ENCODE peak calls at places on chromosomes 6 and 20, in seven cellular contexts. T is fibroblast of lung, V is GM23248, Y is neural progenitor cell, S is MM.1S, Z is H1, I is IMR-90. C is an unnamed sample.
A peak's percentile ranks its signal among the peaks of the same experiment; 100 is the strongest.

GRCh38 chr20:3651204-3651970 is 11.8 kb downstream of the GFRA4 start:
- DNase-seq in T (no peak), V (no peak), Y (no peak), S (peak; percentile 14), Z (no peak), I (no peak), C (no peak)

GRCh38 chr6:72272958-72273357 is 348.9 kb upstream of the KCNQ5 start:
- DNase-seq in T (peak; percentile 76), V (peak; percentile 4), Y (no peak), S (no peak), Z (no peak), I (peak; percentile 73), C (no peak)

GRCh38 chr20:17442588-17442987 is 88.6 kb downstream of the BFSP1 start:
- DNase-seq in T (no peak), V (no peak), Y (peak; percentile 63), S (no peak), Z (no peak), I (no peak), C (peak; percentile 63)

GRCh38 chr20:57508381-57508780 is 16.6 kb downstream of the CTCFL start:
- DNase-seq in T (no peak), V (no peak), Y (peak; percentile 82), S (no peak), Z (no peak), I (no peak), C (no peak)

GRCh38 chr6:30325873-30326445 is 768 bp upstream of the TRIM39 start:
- DNase-seq in T (peak; percentile 86), V (peak; percentile 60), Y (peak; percentile 81), S (peak; percentile 63), Z (peak; percentile 34), I (no peak), C (peak; percentile 87)

GRCh38 chr6:38725414-38726183 is 10.5 kb downstream of the DNAH8 start:
- DNase-seq in T (peak; percentile 24), V (no peak), Y (no peak), S (peak; percentile 59), Z (no peak), I (no peak), C (no peak)

GRCh38 chr6:107152633-107153032 is 37.3 kb upstream of the BEND3 start:
- DNase-seq in T (no peak), V (no peak), Y (no peak), S (no peak), Z (no peak), I (no peak), C (no peak)

GRCh38 chr6:12348530-12349511 is 58.7 kb downstream of the EDN1 start:
- DNase-seq in T (peak; percentile 92), V (peak; percentile 78), Y (no peak), S (no peak), Z (no peak), I (peak; percentile 82), C (no peak)

GRCh38 chr6:14695579-14695978 is 550.3 kb upstream of the JARID2 start:
- DNase-seq in T (no peak), V (no peak), Y (no peak), S (no peak), Z (no peak), I (no peak), C (no peak)

GRCh38 chr6:138546733-138547185 is 47.5 kb upstream of the NHSL1 start:
- DNase-seq in T (peak; percentile 74), V (peak; percentile 33), Y (no peak), S (no peak), Z (no peak), I (peak; percentile 67), C (no peak)

GRCh38 chr20:20551409-20551808 is 161.0 kb downstream of the RALGAPA2 start:
- DNase-seq in T (no peak), V (no peak), Y (no peak), S (no peak), Z (no peak), I (no peak), C (no peak)

GRCh38 chr20:57462781-57463180 is 62.2 kb downstream of the CTCFL start:
- DNase-seq in T (no peak), V (no peak), Y (no peak), S (no peak), Z (no peak), I (no peak), C (no peak)

GRCh38 chr6:45741437-45742166 is 274.1 kb downstream of the CLIC5 start:
- DNase-seq in T (peak; percentile 36), V (peak; percentile 45), Y (no peak), S (peak; percentile 33), Z (no peak), I (peak; percentile 44), C (no peak)

GRCh38 chr20:48930035-48930434 is 8.5 kb downstream of the ARFGEF2 start:
- DNase-seq in T (no peak), V (no peak), Y (no peak), S (no peak), Z (no peak), I (no peak), C (no peak)

GRCh38 chr6:13011612-13012146 is 295.1 kb downstream of the PHACTR1 start:
- DNase-seq in T (no peak), V (no peak), Y (peak; percentile 31), S (no peak), Z (no peak), I (no peak), C (no peak)

GRCh38 chr6:113351183-113351834 is 505.8 kb upstream of the MARCKS start:
- DNase-seq in T (peak; percentile 92), V (peak; percentile 66), Y (no peak), S (no peak), Z (no peak), I (peak; percentile 83), C (no peak)

GRCh38 chr6:53896237-53896636 is 101.4 kb downstream of the LRRC1 start:
- DNase-seq in T (peak; percentile 60), V (peak; percentile 18), Y (no peak), S (no peak), Z (no peak), I (peak; percentile 18), C (no peak)

GRCh38 chr6:53898026-53898795 is 103.4 kb downstream of the LRRC1 start:
- DNase-seq in T (peak; percentile 77), V (peak; percentile 72), Y (no peak), S (no peak), Z (no peak), I (peak; percentile 84), C (no peak)

GRCh38 chr6:53888931-53889330 is 94.1 kb downstream of the LRRC1 start:
- DNase-seq in T (peak; percentile 58), V (peak; percentile 51), Y (no peak), S (no peak), Z (no peak), I (peak; percentile 53), C (no peak)

GRCh38 chr6:53892707-53893106 is 97.9 kb downstream of the LRRC1 start:
- DNase-seq in T (no peak), V (no peak), Y (no peak), S (peak; percentile 76), Z (no peak), I (no peak), C (no peak)

DNA sequence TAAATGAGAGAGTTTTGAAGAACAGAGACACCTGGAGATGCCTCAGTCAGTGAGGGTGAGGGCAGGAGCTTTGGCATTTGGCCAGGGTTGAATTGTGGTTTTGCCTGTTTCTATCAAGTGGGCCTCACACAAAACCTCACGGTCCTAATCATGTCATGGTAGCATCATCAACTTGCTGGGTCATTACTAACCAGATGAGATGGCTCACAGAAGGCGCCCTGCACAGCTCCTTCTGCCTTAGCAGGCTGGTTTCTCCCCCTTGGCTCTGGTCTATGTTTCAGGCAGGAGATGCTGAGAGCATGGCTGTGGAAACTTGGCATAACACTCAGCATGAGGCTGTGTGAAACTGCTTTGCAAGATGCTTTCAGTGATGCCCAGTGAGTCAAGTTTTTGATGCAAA is 99.3 kb downstream of the LRRC1 start:
- DNase-seq in T (peak; percentile 57), V (peak; percentile 77), Y (no peak), S (peak; percentile 94), Z (no peak), I (peak; percentile 61), C (no peak)
- H3K27ac ChIP-seq in T (no peak overlapping the region), V (no peak overlapping the region), Y (no peak overlapping the region), S (peak overlapping the region; percentile 87), Z (no peak overlapping the region), I (no peak overlapping the region), C (no peak overlapping the region)

GRCh38 chr6:53300656-53301551 is 47.8 kb downstream of the ELOVL5 start:
- DNase-seq in T (peak; percentile 82), V (peak; percentile 45), Y (no peak), S (no peak), Z (no peak), I (no peak), C (no peak)
- H3K4me2 ChIP-seq in T (no peak overlapping the region), V (no peak overlapping the region), Y (no peak overlapping the region), S (no peak overlapping the region), Z (no peak overlapping the region), I (no peak overlapping the region), C (no peak overlapping the region)

GRCh38 chr6:136014454-136015421 is 163.2 kb downstream of the PDE7B start:
- DNase-seq in T (peak; percentile 100), V (peak; percentile 97), Y (no peak), S (no peak), Z (no peak), I (peak; percentile 100), C (no peak)
- H3K4me3 ChIP-seq in T (no peak overlapping the region), V (peak overlapping the region; percentile 14), Y (no peak overlapping the region), S (no peak overlapping the region), Z (no peak overlapping the region), I (no peak overlapping the region), C (no peak overlapping the region)

DNA sequence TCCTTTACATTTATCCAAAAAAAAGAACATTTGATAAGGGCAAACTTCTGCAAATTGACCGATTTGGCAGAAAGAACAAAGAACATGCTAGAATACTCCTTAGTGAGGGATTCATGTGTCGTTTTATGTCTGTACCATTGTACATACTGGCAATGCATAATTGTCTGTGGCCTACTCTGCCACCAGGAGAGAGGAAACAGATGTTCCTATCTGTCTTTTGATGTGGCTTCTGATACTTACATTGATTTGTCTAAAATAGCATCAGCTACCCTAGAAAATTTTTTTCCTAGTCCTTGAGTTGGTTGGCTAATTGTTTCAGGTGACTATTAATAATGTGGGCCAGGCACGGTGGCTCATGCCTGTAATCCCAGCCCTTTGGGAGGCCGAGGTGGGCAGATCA is 654.1 kb downstream of the KIF16B start:
- DNase-seq in T (no peak), V (no peak), Y (no peak), S (peak; percentile 70), Z (no peak), I (no peak), C (no peak)
- H3K27ac ChIP-seq in T (no peak overlapping the region), V (no peak overlapping the region), Y (no peak overlapping the region), S (no peak overlapping the region), Z (no peak overlapping the region), I (no peak overlapping the region), C (no peak overlapping the region)